ENCODE peak calls at places on chromosomes 12 and 14, in five cellular contexts. M, G, T, K and I are unnamed samples.

GRCh38 chr14:92728781-92729364 is 19.6 kb downstream of the LGMN start:
- DNase-seq in K (no peak), M (peak), T (no peak), G (no peak), I (no peak)

GRCh38 chr14:75709207-75709812 is 48.3 kb downstream of the TTLL5 start:
- DNase-seq in G (peak), M (peak), T (peak), K (peak), I (peak)

GRCh38 chr14:61585598-61586538 is 109.4 kb upstream of the HIF1A start:
- DNase-seq in T (no peak), K (no peak), G (no peak), M (peak), I (no peak)

GRCh38 chr12:123047289-123047688 is 66.8 kb downstream of the ARL6IP4 start:
- DNase-seq in M (no peak), K (no peak), G (no peak), T (no peak), I (no peak)

GRCh38 chr14:69013943-69014782 is 35.1 kb upstream of the ACTN1 start:
- DNase-seq in G (no peak), K (peak), T (peak), M (peak), I (no peak)

GRCh38 chr14:35964736-35965135 is 138.6 kb downstream of the BRMS1L start:
- DNase-seq in M (no peak), G (no peak), T (no peak), K (no peak), I (no peak)

GRCh38 chr12:74293689-74294131 is 243.9 kb upstream of the ATXN7L3B start:
- DNase-seq in K (no peak), G (no peak), T (no peak), M (no peak), I (no peak)

GRCh38 chr12:111099186-111099585 is 178.8 kb upstream of the MYL2 start:
- DNase-seq in T (no peak), G (no peak), K (no peak), M (no peak), I (no peak)

GRCh38 chr12:119715268-119715620 is 47.3 kb downstream of the PRKAB1 start:
- DNase-seq in G (no peak), M (peak), K (no peak), T (no peak), I (peak)

GRCh38 chr12:91215940-91216454 is 33.4 kb upstream of the DCN start:
- DNase-seq in M (peak), G (no peak), T (no peak), K (peak), I (no peak)

GRCh38 chr12:10101042-10101579 is 2.3 kb upstream of the CLEC1A start:
- DNase-seq in M (no peak), K (no peak), G (no peak), T (no peak), I (peak)

GRCh38 chr12:4908694-4909396 is 860 bp upstream of the KCNA1 start:
- DNase-seq in K (no peak), M (no peak), G (no peak), T (peak), I (no peak)

GRCh38 chr12:22986997-22987396 is 362.0 kb downstream of the ETNK1 start:
- DNase-seq in K (no peak), M (peak), G (no peak), T (no peak), I (no peak)

GRCh38 chr12:15978431-15978950 is 67.4 kb downstream of the DERA start:
- DNase-seq in M (peak), T (no peak), K (peak), G (no peak), I (no peak)

GRCh38 chr14:61564623-61565091 is 130.7 kb upstream of the HIF1A start:
- DNase-seq in G (no peak), M (peak), T (no peak), K (peak), I (no peak)

GRCh38 chr12:14776236-14776959 is 26.9 kb downstream of the WBP11 start:
- DNase-seq in M (peak), T (no peak), K (no peak), G (no peak), I (no peak)

GRCh38 chr14:93044116-93044515 is 71.6 kb downstream of the ITPK1 start:
- DNase-seq in M (no peak), K (no peak), G (no peak), T (no peak), I (no peak)

GRCh38 chr14:35819591-35820540 is 6.3 kb upstream of the BRMS1L start:
- DNase-seq in G (no peak), T (no peak), K (no peak), M (no peak), I (no peak)